ENCODE peak calls at places on chromosomes 12 and 14, in seven cellular contexts. T, D, L, P, G, A and Y are unnamed samples.

GRCh38 chr12:124716208-124717141 is 147.2 kb downstream of the SCARB1 start:
- DNase-seq in G (no peak), A (no peak), P (no peak), T (no peak), L (no peak), D (no peak), Y (no peak)

GRCh38 chr14:104252256-104253215 is 114.1 kb downstream of the KIF26A start:
- DNase-seq in L (no peak), G (no peak), P (no peak), T (no peak), A (no peak), D (no peak), Y (no peak)

GRCh38 chr12:83245156-83245555 is 558.5 kb downstream of the TMTC2 start:
- DNase-seq in A (peak; percentile 11), D (no peak), G (no peak), P (no peak), T (no peak), L (no peak), Y (no peak)

GRCh38 chr12:85441740-85442139 is 161.7 kb downstream of the ALX1 start:
- DNase-seq in T (no peak), P (peak; percentile 14), G (no peak), A (no peak), D (no peak), L (peak; percentile 9), Y (no peak)

GRCh38 chr12:111788178-111788654 is 21.5 kb downstream of the ALDH2 start:
- DNase-seq in D (no peak), L (no peak), T (no peak), P (peak; percentile 48), A (no peak), G (no peak), Y (no peak)

GRCh38 chr12:3381059-3382047 is 109.7 kb upstream of the PRMT8 start:
- DNase-seq in L (no peak), G (peak; percentile 16), T (no peak), P (no peak), A (no peak), D (no peak), Y (no peak)

GRCh38 chr12:65602579-65603295 is 221.5 kb upstream of the HMGA2 start:
- DNase-seq in D (peak; percentile 5), L (peak; percentile 62), T (peak; percentile 67), A (no peak), P (peak; percentile 35), G (peak; percentile 70), Y (peak; percentile 3)

GRCh38 chr14:77107228-77107627 is 9.2 kb downstream of the CIPC start:
- DNase-seq in D (no peak), T (no peak), G (no peak), L (no peak), A (no peak), P (no peak), Y (no peak)

GRCh38 chr14:100291305-100292075 is 14.8 kb downstream of the SLC25A29 start:
- DNase-seq in P (peak; percentile 23), A (no peak), T (no peak), D (no peak), L (no peak), G (no peak), Y (no peak)
- TF ChIP-seq TAF1 in P (no peak), A (no peak), T (no peak), D (no peak), L (no peak), G (no peak), Y (no peak)

GRCh38 chr12:117091758-117092510 is 7.3 kb downstream of the TESC start:
- DNase-seq in P (no peak), G (no peak), D (no peak), L (peak; percentile 30), A (no peak), T (no peak), Y (no peak)

GRCh38 chr12:117087808-117088207 is 11.4 kb downstream of the TESC start:
- DNase-seq in L (no peak), A (no peak), G (no peak), T (no peak), D (no peak), P (no peak), Y (no peak)

GRCh38 chr12:117090388-117090787 is 8.8 kb downstream of the TESC start:
- DNase-seq in L (no peak), G (no peak), T (no peak), A (no peak), P (no peak), D (no peak), Y (no peak)

GRCh38 chr12:117090816-117091711 is 8.2 kb downstream of the TESC start:
- DNase-seq in T (no peak), G (no peak), P (no peak), D (no peak), L (peak; percentile 94), A (no peak), Y (no peak)

GRCh38 chr12:117089463-117089862 is 9.8 kb downstream of the TESC start:
- DNase-seq in A (no peak), G (no peak), P (no peak), T (no peak), D (no peak), L (no peak), Y (no peak)
- TF ChIP-seq TAF1 in A (no peak), G (no peak), P (no peak), T (no peak), D (no peak), L (no peak), Y (no peak)

GRCh38 chr12:61915420-61915819 is 344.8 kb upstream of the USP15 start:
- DNase-seq in D (no peak), L (peak; percentile 9), G (no peak), P (no peak), A (no peak), T (no peak), Y (no peak)

GRCh38 chr12:61916856-61917255 is 343.3 kb upstream of the USP15 start:
- DNase-seq in D (no peak), A (no peak), P (no peak), T (no peak), L (no peak), G (no peak), Y (no peak)

GRCh38 chr12:61923152-61923551 is 337.1 kb upstream of the USP15 start:
- DNase-seq in L (no peak), G (no peak), T (no peak), D (no peak), P (no peak), A (no peak), Y (no peak)

DNA sequence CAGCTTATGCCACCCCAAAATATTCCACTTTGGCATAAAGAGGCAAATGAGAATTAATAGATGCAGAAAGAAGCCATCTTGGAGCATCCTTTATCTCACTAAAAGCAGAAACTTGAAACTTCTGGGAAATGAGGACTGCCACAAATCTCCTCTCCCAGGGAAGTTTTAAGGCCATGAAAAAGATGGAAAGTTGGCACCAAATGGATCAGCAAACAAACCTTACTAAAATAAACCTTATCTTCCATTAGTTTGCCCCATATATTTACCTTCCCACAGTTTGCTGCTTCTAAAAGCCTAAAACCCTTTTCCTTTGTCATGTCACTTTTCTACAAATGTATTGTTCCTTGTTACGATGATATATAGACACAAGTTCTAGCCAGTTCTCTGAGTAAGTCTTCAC is 340.0 kb upstream of the USP15 start:
- DNase-seq in L (no peak), A (no peak), T (no peak), G (no peak), P (no peak), D (no peak), Y (no peak)
- TF ChIP-seq TAF1 in L (no peak), A (no peak), T (no peak), G (no peak), P (no peak), D (no peak), Y (no peak)

DNA sequence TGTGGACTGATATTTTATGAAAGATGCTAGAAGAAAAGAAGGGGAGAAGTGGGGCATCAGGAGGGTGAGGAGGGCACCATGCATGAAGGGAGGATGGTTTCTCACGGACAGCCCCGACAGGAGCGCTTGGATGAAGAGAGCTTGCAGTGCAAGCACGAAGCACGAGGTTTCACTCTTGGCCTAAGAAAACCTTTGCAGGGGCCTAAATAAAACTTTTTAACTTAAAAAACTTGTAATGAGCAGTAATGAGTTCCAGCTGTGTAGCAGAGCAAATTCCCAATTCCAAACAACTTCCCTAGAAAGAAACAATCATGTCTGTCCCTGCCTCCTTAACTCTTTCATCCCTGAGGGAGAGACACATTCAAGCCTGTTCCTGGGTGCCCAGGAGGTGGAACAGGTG is 119.5 kb downstream of the PAH start:
- DNase-seq in G (no peak), P (no peak), L (no peak), D (no peak), T (no peak), A (no peak), Y (no peak)
- TF ChIP-seq TAF1 in G (no peak), P (no peak), L (no peak), D (no peak), T (no peak), A (no peak), Y (no peak)

DNA sequence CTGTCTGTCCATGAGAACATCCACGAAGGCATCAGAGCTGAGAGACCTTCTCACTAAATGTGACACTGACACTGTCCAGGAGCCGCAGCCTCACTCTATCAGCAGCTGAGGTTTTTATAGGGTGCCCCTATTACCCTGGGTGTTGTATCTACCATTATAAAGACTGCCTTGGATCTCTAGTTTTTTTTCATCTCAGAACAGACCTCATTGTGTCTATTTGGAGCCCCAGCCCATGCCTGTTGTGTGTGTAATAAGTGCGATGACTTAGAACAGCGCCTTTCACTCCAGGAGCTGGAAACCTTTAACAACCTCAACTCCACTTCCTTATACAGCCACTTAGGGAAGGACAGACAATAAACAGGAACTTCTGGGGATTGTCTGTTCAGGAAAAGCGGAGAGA is 420.4 kb downstream of the RAD51B start:
- DNase-seq in T (no peak), P (no peak), A (no peak), L (no peak), D (no peak), G (no peak), Y (no peak)
- TF ChIP-seq TAF1 in T (no peak), P (no peak), A (no peak), L (no peak), D (no peak), G (no peak), Y (no peak)

DNA sequence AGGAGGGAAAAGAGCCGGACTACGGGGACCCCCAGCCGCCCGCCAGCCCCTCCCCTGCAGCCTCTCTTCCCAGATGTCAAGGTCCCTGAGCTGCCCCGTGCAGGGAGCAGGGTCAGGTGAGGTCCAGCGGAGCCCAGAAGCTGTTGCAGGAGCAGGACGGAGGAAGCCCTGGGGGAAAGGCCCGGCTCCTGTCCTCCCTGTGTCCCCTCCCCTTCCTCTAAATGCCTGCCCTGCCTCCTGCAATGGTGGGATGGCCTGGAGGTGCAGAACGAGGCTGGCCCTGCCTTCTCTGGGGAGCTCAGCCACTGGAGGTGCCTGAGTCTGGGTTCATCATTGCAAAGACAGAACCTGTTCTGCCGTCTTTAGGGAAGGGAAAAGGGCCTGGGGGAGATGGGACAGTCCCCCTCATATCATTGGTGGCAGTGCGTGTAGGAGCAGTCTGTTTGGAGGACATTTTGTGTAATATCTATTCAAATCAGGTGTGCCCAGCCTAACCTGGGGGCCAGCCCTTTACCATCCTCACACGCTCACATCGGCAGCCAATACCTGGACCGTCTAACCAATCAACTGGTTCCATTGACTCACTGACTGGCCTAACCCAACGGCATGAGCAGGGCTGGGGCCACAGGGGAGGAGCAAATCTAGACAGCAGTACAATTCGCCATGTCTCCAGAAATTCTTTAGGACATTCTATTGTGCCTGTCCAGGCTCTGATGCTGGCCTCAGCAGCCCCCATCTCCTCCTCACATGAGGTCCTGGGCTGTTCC is 364.1 kb upstream of the SFSWAP start:
- DNase-seq in P (no peak), T (no peak), D (no peak), G (no peak), A (no peak), L (no peak), Y (no peak)
- TF ChIP-seq TAF1 in P (no peak), T (no peak), D (no peak), G (no peak), A (no peak), L (no peak), Y (no peak)